ENCODE peak calls at places on chromosomes 6 and 20, in nine cellular contexts. One of them, this sample, is unnamed.

GRCh38 chr6:136611133-136611532 is 60.9 kb upstream of the MAP7 start:
- DNase-seq in KBM-7: no peak
- DNase-seq in GM20000: no peak
- DNase-seq in EL: no peak
- DNase-seq in astrocyte of the hippocampus: no peak
- DNase-seq in MM.1S: no peak
- DNase-seq in CD8-positive, alpha-beta T cell: no peak
- DNase-seq in left cardiac atrium: no peak
- DNase-seq in foreskin keratinocyte: no peak
- DNase-seq in this sample: no peak

GRCh38 chr6:157106487-157106886 is 216.8 kb downstream of the TMEM242 start:
- DNase-seq in KBM-7: no peak
- DNase-seq in MM.1S: no peak
- DNase-seq in foreskin keratinocyte: peak
- DNase-seq in astrocyte of the hippocampus: peak
- DNase-seq in GM20000: no peak
- DNase-seq in left cardiac atrium: no peak
- DNase-seq in CD8-positive, alpha-beta T cell: no peak
- DNase-seq in EL: peak
- DNase-seq in this sample: no peak

GRCh38 chr20:12825180-12825579 is 183.6 kb upstream of the SPTLC3 start:
- DNase-seq in EL: no peak
- DNase-seq in foreskin keratinocyte: no peak
- DNase-seq in MM.1S: no peak
- DNase-seq in left cardiac atrium: no peak
- DNase-seq in KBM-7: no peak
- DNase-seq in CD8-positive, alpha-beta T cell: no peak
- DNase-seq in GM20000: no peak
- DNase-seq in astrocyte of the hippocampus: no peak
- DNase-seq in this sample: no peak

GRCh38 chr6:149545258-149545753 is 537 bp downstream of the PPIL4 start:
- DNase-seq in EL: peak
- DNase-seq in foreskin keratinocyte: peak
- DNase-seq in astrocyte of the hippocampus: peak
- DNase-seq in MM.1S: peak
- DNase-seq in CD8-positive, alpha-beta T cell: peak
- DNase-seq in KBM-7: peak
- DNase-seq in left cardiac atrium: peak
- DNase-seq in GM20000: peak
- DNase-seq in this sample: peak

GRCh38 chr6:155561262-155561970 is 105.8 kb upstream of the NOX3 start:
- DNase-seq in foreskin keratinocyte: no peak
- DNase-seq in CD8-positive, alpha-beta T cell: no peak
- DNase-seq in left cardiac atrium: no peak
- DNase-seq in astrocyte of the hippocampus: no peak
- DNase-seq in EL: no peak
- DNase-seq in KBM-7: no peak
- DNase-seq in MM.1S: no peak
- DNase-seq in GM20000: no peak
- DNase-seq in this sample: no peak

GRCh38 chr6:118813795-118814194 is 80.2 kb upstream of the ASF1A start:
- DNase-seq in EL: peak
- DNase-seq in CD8-positive, alpha-beta T cell: no peak
- DNase-seq in MM.1S: no peak
- DNase-seq in GM20000: no peak
- DNase-seq in KBM-7: no peak
- DNase-seq in astrocyte of the hippocampus: peak
- DNase-seq in foreskin keratinocyte: peak
- DNase-seq in left cardiac atrium: no peak
- DNase-seq in this sample: no peak

GRCh38 chr6:32965901-32966300 is 2.5 kb upstream of the BRD2 start:
- DNase-seq in foreskin keratinocyte: no peak
- DNase-seq in EL: no peak
- DNase-seq in MM.1S: no peak
- DNase-seq in CD8-positive, alpha-beta T cell: no peak
- DNase-seq in astrocyte of the hippocampus: no peak
- DNase-seq in left cardiac atrium: no peak
- DNase-seq in GM20000: no peak
- DNase-seq in KBM-7: no peak
- DNase-seq in this sample: no peak

GRCh38 chr6:168116446-168116974 is 37.5 kb upstream of the FRMD1 start:
- DNase-seq in MM.1S: no peak
- DNase-seq in left cardiac atrium: no peak
- DNase-seq in KBM-7: no peak
- DNase-seq in EL: no peak
- DNase-seq in astrocyte of the hippocampus: no peak
- DNase-seq in GM20000: no peak
- DNase-seq in CD8-positive, alpha-beta T cell: no peak
- DNase-seq in foreskin keratinocyte: no peak
- DNase-seq in this sample: no peak

GRCh38 chr6:116271309-116271708 is 8.4 kb downstream of the TSPYL1 start:
- DNase-seq in left cardiac atrium: no peak
- DNase-seq in KBM-7: no peak
- DNase-seq in CD8-positive, alpha-beta T cell: no peak
- DNase-seq in foreskin keratinocyte: no peak
- DNase-seq in EL: no peak
- DNase-seq in GM20000: no peak
- DNase-seq in MM.1S: no peak
- DNase-seq in astrocyte of the hippocampus: no peak
- DNase-seq in this sample: no peak

GRCh38 chr6:139608872-139609271 is 234.4 kb upstream of the CITED2 start:
- DNase-seq in left cardiac atrium: no peak
- DNase-seq in EL: no peak
- DNase-seq in CD8-positive, alpha-beta T cell: no peak
- DNase-seq in KBM-7: no peak
- DNase-seq in MM.1S: no peak
- DNase-seq in GM20000: no peak
- DNase-seq in astrocyte of the hippocampus: no peak
- DNase-seq in foreskin keratinocyte: no peak
- DNase-seq in this sample: no peak

GRCh38 chr6:34967461-34967860 is 78.4 kb downstream of the ANKS1A start:
- DNase-seq in KBM-7: no peak
- DNase-seq in left cardiac atrium: no peak
- DNase-seq in astrocyte of the hippocampus: no peak
- DNase-seq in CD8-positive, alpha-beta T cell: no peak
- DNase-seq in EL: no peak
- DNase-seq in MM.1S: no peak
- DNase-seq in foreskin keratinocyte: no peak
- DNase-seq in GM20000: no peak
- DNase-seq in this sample: no peak

GRCh38 chr6:158631678-158632537 is 12.6 kb downstream of the DYNLT1 start:
- DNase-seq in CD8-positive, alpha-beta T cell: no peak
- DNase-seq in foreskin keratinocyte: peak
- DNase-seq in MM.1S: no peak
- DNase-seq in KBM-7: peak
- DNase-seq in left cardiac atrium: peak
- DNase-seq in EL: peak
- DNase-seq in astrocyte of the hippocampus: peak
- DNase-seq in GM20000: no peak
- DNase-seq in this sample: no peak

GRCh38 chr6:15082708-15083107 is 163.2 kb upstream of the JARID2 start:
- DNase-seq in KBM-7: no peak
- DNase-seq in EL: no peak
- DNase-seq in astrocyte of the hippocampus: no peak
- DNase-seq in left cardiac atrium: no peak
- DNase-seq in MM.1S: no peak
- DNase-seq in foreskin keratinocyte: no peak
- DNase-seq in GM20000: no peak
- DNase-seq in CD8-positive, alpha-beta T cell: no peak
- DNase-seq in this sample: no peak

GRCh38 chr20:12166053-12166717 is 248.5 kb downstream of the BTBD3 start:
- DNase-seq in astrocyte of the hippocampus: peak
- DNase-seq in MM.1S: no peak
- DNase-seq in left cardiac atrium: peak
- DNase-seq in foreskin keratinocyte: peak
- DNase-seq in EL: peak
- DNase-seq in CD8-positive, alpha-beta T cell: no peak
- DNase-seq in GM20000: no peak
- DNase-seq in KBM-7: no peak
- DNase-seq in this sample: no peak

GRCh38 chr6:163585932-163586437 is 171.5 kb downstream of the QKI start:
- DNase-seq in left cardiac atrium: peak
- DNase-seq in EL: peak
- DNase-seq in KBM-7: peak
- DNase-seq in MM.1S: no peak
- DNase-seq in GM20000: no peak
- DNase-seq in astrocyte of the hippocampus: peak
- DNase-seq in foreskin keratinocyte: peak
- DNase-seq in CD8-positive, alpha-beta T cell: no peak
- DNase-seq in this sample: peak

GRCh38 chr6:12342664-12343063 is 52.5 kb downstream of the EDN1 start:
- DNase-seq in MM.1S: no peak
- DNase-seq in astrocyte of the hippocampus: no peak
- DNase-seq in foreskin keratinocyte: no peak
- DNase-seq in KBM-7: no peak
- DNase-seq in CD8-positive, alpha-beta T cell: no peak
- DNase-seq in EL: no peak
- DNase-seq in GM20000: no peak
- DNase-seq in left cardiac atrium: no peak
- DNase-seq in this sample: no peak

GRCh38 chr6:100447900-100448700 is 16.6 kb downstream of the SIM1 start:
- DNase-seq in foreskin keratinocyte: no peak
- DNase-seq in EL: no peak
- DNase-seq in left cardiac atrium: no peak
- DNase-seq in CD8-positive, alpha-beta T cell: no peak
- DNase-seq in KBM-7: no peak
- DNase-seq in GM20000: no peak
- DNase-seq in MM.1S: no peak
- DNase-seq in astrocyte of the hippocampus: no peak
- DNase-seq in this sample: no peak

GRCh38 chr6:170143401-170144150 is 147.3 kb downstream of the DLL1 start:
- DNase-seq in KBM-7: no peak
- DNase-seq in astrocyte of the hippocampus: no peak
- DNase-seq in GM20000: no peak
- DNase-seq in foreskin keratinocyte: no peak
- DNase-seq in EL: no peak
- DNase-seq in CD8-positive, alpha-beta T cell: no peak
- DNase-seq in MM.1S: no peak
- DNase-seq in left cardiac atrium: no peak
- DNase-seq in this sample: no peak

GRCh38 chr6:10557886-10558285 is 36.7 kb downstream of the GCNT2 start:
- DNase-seq in KBM-7: no peak
- DNase-seq in EL: no peak
- DNase-seq in left cardiac atrium: no peak
- DNase-seq in MM.1S: no peak
- DNase-seq in CD8-positive, alpha-beta T cell: no peak
- DNase-seq in astrocyte of the hippocampus: no peak
- DNase-seq in GM20000: no peak
- DNase-seq in foreskin keratinocyte: no peak
- DNase-seq in this sample: no peak

GRCh38 chr20:58818585-58819285 is 32.0 kb downstream of the GNAS-AS1 start:
- DNase-seq in foreskin keratinocyte: peak
- DNase-seq in GM20000: no peak
- DNase-seq in astrocyte of the hippocampus: peak
- DNase-seq in KBM-7: no peak
- DNase-seq in MM.1S: no peak
- DNase-seq in left cardiac atrium: no peak
- DNase-seq in EL: peak
- DNase-seq in CD8-positive, alpha-beta T cell: no peak
- DNase-seq in this sample: no peak

GRCh38 chr6:109458774-109459531 is 3.4 kb upstream of the MICAL1 start:
- DNase-seq in CD8-positive, alpha-beta T cell: peak
- DNase-seq in EL: no peak
- DNase-seq in MM.1S: peak
- DNase-seq in left cardiac atrium: no peak
- DNase-seq in KBM-7: peak
- DNase-seq in astrocyte of the hippocampus: no peak
- DNase-seq in GM20000: peak
- DNase-seq in foreskin keratinocyte: no peak
- DNase-seq in this sample: no peak

GRCh38 chr6:88728756-88729155 is 234.7 kb downstream of the RNGTT start:
- DNase-seq in EL: no peak
- DNase-seq in foreskin keratinocyte: no peak
- DNase-seq in KBM-7: no peak
- DNase-seq in left cardiac atrium: no peak
- DNase-seq in MM.1S: no peak
- DNase-seq in astrocyte of the hippocampus: no peak
- DNase-seq in CD8-positive, alpha-beta T cell: no peak
- DNase-seq in GM20000: no peak
- DNase-seq in this sample: no peak

GRCh38 chr6:143896096-143896880 is 32.0 kb downstream of the ZC2HC1B start:
- DNase-seq in CD8-positive, alpha-beta T cell: no peak
- DNase-seq in MM.1S: no peak
- DNase-seq in GM20000: no peak
- DNase-seq in astrocyte of the hippocampus: no peak
- DNase-seq in foreskin keratinocyte: peak
- DNase-seq in KBM-7: peak
- DNase-seq in left cardiac atrium: no peak
- DNase-seq in EL: no peak
- DNase-seq in this sample: peak

GRCh38 chr20:46030290-46031013 is 1.4 kb downstream of the SLC12A5 start:
- DNase-seq in left cardiac atrium: no peak
- DNase-seq in astrocyte of the hippocampus: no peak
- DNase-seq in KBM-7: no peak
- DNase-seq in foreskin keratinocyte: no peak
- DNase-seq in MM.1S: no peak
- DNase-seq in GM20000: no peak
- DNase-seq in CD8-positive, alpha-beta T cell: no peak
- DNase-seq in EL: no peak
- DNase-seq in this sample: no peak

GRCh38 chr6:170483413-170483812 is 69.7 kb downstream of the PSMB1 start:
- DNase-seq in MM.1S: no peak
- DNase-seq in left cardiac atrium: no peak
- DNase-seq in GM20000: no peak
- DNase-seq in astrocyte of the hippocampus: no peak
- DNase-seq in KBM-7: no peak
- DNase-seq in foreskin keratinocyte: no peak
- DNase-seq in EL: no peak
- DNase-seq in CD8-positive, alpha-beta T cell: no peak
- DNase-seq in this sample: no peak

GRCh38 chr6:20688710-20689500 is 154.6 kb downstream of the CDKAL1 start:
- DNase-seq in left cardiac atrium: no peak
- DNase-seq in KBM-7: no peak
- DNase-seq in GM20000: peak
- DNase-seq in EL: peak
- DNase-seq in MM.1S: peak
- DNase-seq in CD8-positive, alpha-beta T cell: no peak
- DNase-seq in foreskin keratinocyte: peak
- DNase-seq in astrocyte of the hippocampus: peak
- DNase-seq in this sample: no peak

GRCh38 chr20:24777746-24778145 is 171.3 kb upstream of the CST7 start:
- DNase-seq in GM20000: no peak
- DNase-seq in foreskin keratinocyte: no peak
- DNase-seq in CD8-positive, alpha-beta T cell: no peak
- DNase-seq in MM.1S: no peak
- DNase-seq in astrocyte of the hippocampus: no peak
- DNase-seq in left cardiac atrium: no peak
- DNase-seq in KBM-7: no peak
- DNase-seq in EL: no peak
- DNase-seq in this sample: no peak

GRCh38 chr6:4864534-4864933 is 88.3 kb downstream of the CDYL start:
- DNase-seq in CD8-positive, alpha-beta T cell: no peak
- DNase-seq in EL: no peak
- DNase-seq in MM.1S: peak
- DNase-seq in left cardiac atrium: no peak
- DNase-seq in astrocyte of the hippocampus: no peak
- DNase-seq in foreskin keratinocyte: no peak
- DNase-seq in KBM-7: peak
- DNase-seq in GM20000: no peak
- DNase-seq in this sample: no peak

GRCh38 chr6:43954311-43955131 is 172.7 kb downstream of the MRPL14 start:
- DNase-seq in EL: no peak
- DNase-seq in foreskin keratinocyte: no peak
- DNase-seq in CD8-positive, alpha-beta T cell: no peak
- DNase-seq in astrocyte of the hippocampus: no peak
- DNase-seq in left cardiac atrium: peak
- DNase-seq in KBM-7: no peak
- DNase-seq in MM.1S: no peak
- DNase-seq in GM20000: no peak
- DNase-seq in this sample: no peak

GRCh38 chr6:39029156-39030011 is 19.2 kb upstream of the GLP1R start:
- DNase-seq in MM.1S: peak
- DNase-seq in EL: peak
- DNase-seq in astrocyte of the hippocampus: no peak
- DNase-seq in GM20000: peak
- DNase-seq in KBM-7: peak
- DNase-seq in left cardiac atrium: no peak
- DNase-seq in foreskin keratinocyte: no peak
- DNase-seq in CD8-positive, alpha-beta T cell: peak
- DNase-seq in this sample: no peak

This sample was measured in lower lobe of right lung.